ENCODE peak calls at places on chromosomes 13 and 19, in nine cellular contexts. A is naive thymus-derived CD4-positive, alpha-beta T cell; P is stimulated activated CD4-positive, alpha-beta T cell treated with anti-CD3 and anti-CD28 coated beads, Interleukin-12 subunit alpha, Interleukin-12 subunit beta, amount 100 ng/mL, for 48 hours; N is activated gamma-delta T cell treated with Interleukin-2 at 50 U/mL for 16 hours; X is LHCN-M2; R is adrenal gland; K is glutamatergic neuron; M is esophagus squamous epithelium; J is activated T-helper 9 cell treated with anti-CD3 and anti-CD28 coated beads, Interleukin-2, amount 50 U/mL, for 16 hours. W is an unnamed sample.

GRCh38 chr13:81670048-81670447 is 1329.1 kb upstream of the SPRY2 start:
- DNase-seq in A (no peak), P (no peak), N (no peak), X (no peak), R (no peak), K (no peak), M (no peak), J (no peak), W (no peak)

GRCh38 chr13:30466841-30467252 is 1.1 kb upstream of the HMGB1 start:
- DNase-seq in A (no peak), P (no peak), N (no peak), X (peak), R (no peak), K (no peak), M (no peak), J (no peak), W (no peak)

GRCh38 chr13:46632171-46632570 is 79.2 kb downstream of the LRCH1 start:
- DNase-seq in A (no peak), P (no peak), N (no peak), X (peak), R (no peak), K (no peak), M (no peak), J (no peak), W (no peak)

GRCh38 chr13:45548281-45548680 is 67.3 kb downstream of the ERICH6B start:
- DNase-seq in A (no peak), P (no peak), N (no peak), X (peak), R (no peak), K (no peak), M (no peak), J (no peak), W (no peak)

GRCh38 chr19:9061879-9062278 is 25.0 kb upstream of the OR1M1 start:
- DNase-seq in A (no peak), P (no peak), N (no peak), X (no peak), R (no peak), K (no peak), M (no peak), J (no peak), W (no peak)

GRCh38 chr13:28679628-28680027 is 20.7 kb downstream of the POMP start:
- DNase-seq in A (no peak), P (no peak), N (no peak), X (peak), R (no peak), K (no peak), M (no peak), J (no peak), W (no peak)

GRCh38 chr13:27496851-27497250 is 46.5 kb upstream of the MTIF3 start:
- DNase-seq in A (no peak), P (no peak), N (no peak), X (no peak), R (no peak), K (no peak), M (no peak), J (no peak), W (no peak)

GRCh38 chr19:1089891-1090290 is 5.3 kb downstream of the POLR2E start:
- DNase-seq in A (no peak), P (no peak), N (no peak), X (no peak), R (no peak), K (no peak), M (no peak), J (no peak), W (no peak)

GRCh38 chr19:52622261-52622660 is 15.9 kb downstream of the ZNF83 start:
- DNase-seq in A (no peak), P (no peak), N (no peak), X (no peak), R (no peak), K (no peak), M (no peak), J (no peak), W (no peak)

GRCh38 chr13:95498886-95499285 is 53.6 kb upstream of the CLDN10 start:
- DNase-seq in A (no peak), P (no peak), N (no peak), X (no peak), R (no peak), K (no peak), M (no peak), J (no peak), W (no peak)

W was measured in ascending aorta.